ENCODE peak calls at places on chromosomes 16 and 17, in seven cellular contexts. One of them, this sample, is unnamed.

GRCh38 chr16:88642881-88643545 is 4.6 kb downstream of the IL17C start:
- DNase-seq in stimulated activated CD4-positive, alpha-beta T cell treated with anti-CD3 and anti-CD28 coated beads, Interleukin-2, amount 100 ng/mL, for 24 hours: no peak
- DNase-seq in T-helper 2 cell: no peak
- DNase-seq in NCI-H748 treated with DMSO at 0.1 percent for 48 hours: no peak
- DNase-seq in lower lobe of right lung: peak
- DNase-seq in heart right ventricle: no peak
- DNase-seq in T-helper 17 cell: no peak
- DNase-seq in this sample: no peak

GRCh38 chr17:29042679-29043538 is at the start of gene PIPOX:
- DNase-seq in stimulated activated CD4-positive, alpha-beta T cell treated with anti-CD3 and anti-CD28 coated beads, Interleukin-2, amount 100 ng/mL, for 24 hours: no peak
- DNase-seq in T-helper 2 cell: no peak
- DNase-seq in NCI-H748 treated with DMSO at 0.1 percent for 48 hours: peak
- DNase-seq in lower lobe of right lung: peak
- DNase-seq in heart right ventricle: peak
- DNase-seq in T-helper 17 cell: no peak
- DNase-seq in this sample: no peak

GRCh38 chr17:7491583-7491982 is 7.4 kb downstream of the POLR2A start:
- DNase-seq in stimulated activated CD4-positive, alpha-beta T cell treated with anti-CD3 and anti-CD28 coated beads, Interleukin-2, amount 100 ng/mL, for 24 hours: no peak
- DNase-seq in T-helper 2 cell: no peak
- DNase-seq in NCI-H748 treated with DMSO at 0.1 percent for 48 hours: no peak
- DNase-seq in lower lobe of right lung: no peak
- DNase-seq in heart right ventricle: no peak
- DNase-seq in T-helper 17 cell: no peak
- DNase-seq in this sample: no peak

GRCh38 chr17:79837888-79838540 is 1.2 kb downstream of the CBX4 start:
- DNase-seq in stimulated activated CD4-positive, alpha-beta T cell treated with anti-CD3 and anti-CD28 coated beads, Interleukin-2, amount 100 ng/mL, for 24 hours: no peak
- DNase-seq in T-helper 2 cell: peak
- DNase-seq in NCI-H748 treated with DMSO at 0.1 percent for 48 hours: no peak
- DNase-seq in lower lobe of right lung: no peak
- DNase-seq in heart right ventricle: no peak
- DNase-seq in T-helper 17 cell: no peak
- DNase-seq in this sample: no peak

GRCh38 chr17:1484586-1485310 is 7.7 kb downstream of the MYO1C start:
- DNase-seq in stimulated activated CD4-positive, alpha-beta T cell treated with anti-CD3 and anti-CD28 coated beads, Interleukin-2, amount 100 ng/mL, for 24 hours: no peak
- DNase-seq in T-helper 2 cell: peak
- DNase-seq in NCI-H748 treated with DMSO at 0.1 percent for 48 hours: peak
- DNase-seq in lower lobe of right lung: peak
- DNase-seq in heart right ventricle: peak
- DNase-seq in T-helper 17 cell: peak
- DNase-seq in this sample: peak

GRCh38 chr17:29640981-29641642 is 18.4 kb upstream of the CORO6 start:
- DNase-seq in stimulated activated CD4-positive, alpha-beta T cell treated with anti-CD3 and anti-CD28 coated beads, Interleukin-2, amount 100 ng/mL, for 24 hours: no peak
- DNase-seq in T-helper 2 cell: no peak
- DNase-seq in NCI-H748 treated with DMSO at 0.1 percent for 48 hours: no peak
- DNase-seq in lower lobe of right lung: no peak
- DNase-seq in heart right ventricle: peak
- DNase-seq in T-helper 17 cell: no peak
- DNase-seq in this sample: no peak

GRCh38 chr17:18184143-18185007 is 747 bp downstream of the ALKBH5 start:
- DNase-seq in stimulated activated CD4-positive, alpha-beta T cell treated with anti-CD3 and anti-CD28 coated beads, Interleukin-2, amount 100 ng/mL, for 24 hours: peak
- DNase-seq in T-helper 2 cell: peak
- DNase-seq in NCI-H748 treated with DMSO at 0.1 percent for 48 hours: no peak
- DNase-seq in lower lobe of right lung: peak
- DNase-seq in heart right ventricle: peak
- DNase-seq in T-helper 17 cell: peak
- DNase-seq in this sample: peak

GRCh38 chr16:86346034-86346433 is 164.3 kb upstream of the FOXF1 start:
- DNase-seq in stimulated activated CD4-positive, alpha-beta T cell treated with anti-CD3 and anti-CD28 coated beads, Interleukin-2, amount 100 ng/mL, for 24 hours: no peak
- DNase-seq in T-helper 2 cell: no peak
- DNase-seq in NCI-H748 treated with DMSO at 0.1 percent for 48 hours: no peak
- DNase-seq in lower lobe of right lung: no peak
- DNase-seq in heart right ventricle: no peak
- DNase-seq in T-helper 17 cell: no peak
- DNase-seq in this sample: no peak

GRCh38 chr17:47948706-47949196 is 7.4 kb downstream of the PNPO start:
- DNase-seq in stimulated activated CD4-positive, alpha-beta T cell treated with anti-CD3 and anti-CD28 coated beads, Interleukin-2, amount 100 ng/mL, for 24 hours: no peak
- DNase-seq in T-helper 2 cell: peak
- DNase-seq in NCI-H748 treated with DMSO at 0.1 percent for 48 hours: no peak
- DNase-seq in lower lobe of right lung: no peak
- DNase-seq in heart right ventricle: no peak
- DNase-seq in T-helper 17 cell: no peak
- DNase-seq in this sample: no peak

GRCh38 chr17:41315814-41316430 is 412 bp upstream of the KRTAP17-1 start:
- DNase-seq in stimulated activated CD4-positive, alpha-beta T cell treated with anti-CD3 and anti-CD28 coated beads, Interleukin-2, amount 100 ng/mL, for 24 hours: no peak
- DNase-seq in T-helper 2 cell: no peak
- DNase-seq in NCI-H748 treated with DMSO at 0.1 percent for 48 hours: no peak
- DNase-seq in lower lobe of right lung: no peak
- DNase-seq in heart right ventricle: no peak
- DNase-seq in T-helper 17 cell: no peak
- DNase-seq in this sample: no peak

GRCh38 chr16:47928008-47928407 is 227.8 kb downstream of the ABCC12 start:
- DNase-seq in stimulated activated CD4-positive, alpha-beta T cell treated with anti-CD3 and anti-CD28 coated beads, Interleukin-2, amount 100 ng/mL, for 24 hours: no peak
- DNase-seq in T-helper 2 cell: peak
- DNase-seq in NCI-H748 treated with DMSO at 0.1 percent for 48 hours: no peak
- DNase-seq in lower lobe of right lung: no peak
- DNase-seq in heart right ventricle: no peak
- DNase-seq in T-helper 17 cell: no peak
- DNase-seq in this sample: no peak

GRCh38 chr16:21597571-21598030 is 1.8 kb upstream of the METTL9 start:
- DNase-seq in stimulated activated CD4-positive, alpha-beta T cell treated with anti-CD3 and anti-CD28 coated beads, Interleukin-2, amount 100 ng/mL, for 24 hours: no peak
- DNase-seq in T-helper 2 cell: peak
- DNase-seq in NCI-H748 treated with DMSO at 0.1 percent for 48 hours: no peak
- DNase-seq in lower lobe of right lung: no peak
- DNase-seq in heart right ventricle: no peak
- DNase-seq in T-helper 17 cell: no peak
- DNase-seq in this sample: no peak

GRCh38 chr17:57356722-57357391 is 100.5 kb downstream of the MSI2 start:
- DNase-seq in stimulated activated CD4-positive, alpha-beta T cell treated with anti-CD3 and anti-CD28 coated beads, Interleukin-2, amount 100 ng/mL, for 24 hours: no peak
- DNase-seq in T-helper 2 cell: no peak
- DNase-seq in NCI-H748 treated with DMSO at 0.1 percent for 48 hours: no peak
- DNase-seq in lower lobe of right lung: no peak
- DNase-seq in heart right ventricle: no peak
- DNase-seq in T-helper 17 cell: no peak
- DNase-seq in this sample: no peak

GRCh38 chr16:14629612-14629918 is 495 bp downstream of the PARN start:
- DNase-seq in stimulated activated CD4-positive, alpha-beta T cell treated with anti-CD3 and anti-CD28 coated beads, Interleukin-2, amount 100 ng/mL, for 24 hours: no peak
- DNase-seq in T-helper 2 cell: no peak
- DNase-seq in NCI-H748 treated with DMSO at 0.1 percent for 48 hours: no peak
- DNase-seq in lower lobe of right lung: no peak
- DNase-seq in heart right ventricle: no peak
- DNase-seq in T-helper 17 cell: no peak
- DNase-seq in this sample: peak

GRCh38 chr17:77857613-77858012 is 100.9 kb upstream of the TNRC6C start:
- DNase-seq in stimulated activated CD4-positive, alpha-beta T cell treated with anti-CD3 and anti-CD28 coated beads, Interleukin-2, amount 100 ng/mL, for 24 hours: no peak
- DNase-seq in T-helper 2 cell: no peak
- DNase-seq in NCI-H748 treated with DMSO at 0.1 percent for 48 hours: no peak
- DNase-seq in lower lobe of right lung: no peak
- DNase-seq in heart right ventricle: no peak
- DNase-seq in T-helper 17 cell: no peak
- DNase-seq in this sample: no peak

This sample was measured in heart left ventricle.